ENCODE peak calls at places on chromosomes 1 and 21, in eight cellular contexts. X, R, U, V, P, T, E and N are unnamed samples.

GRCh38 chr1:244712669-244713068 is 59.7 kb downstream of the DESI2 start:
- DNase-seq in T (no peak), U (no peak), X (no peak), R (no peak), E (no peak), P (no peak), V (no peak), N (no peak)

GRCh38 chr1:231986631-231987291 is 360.2 kb downstream of the DISC1 start:
- DNase-seq in R (no peak), X (no peak), V (no peak), T (no peak), E (no peak), U (no peak), P (no peak), N (no peak)

GRCh38 chr1:84619383-84620093 is 45.3 kb upstream of the CTBS start:
- DNase-seq in V (no peak), T (peak; percentile 33), U (peak; percentile 95), P (peak; percentile 37), X (peak; percentile 19), E (no peak), R (no peak), N (peak; percentile 27)

GRCh38 chr1:41957568-41957967 is 38.8 kb upstream of the HIVEP3 start:
- DNase-seq in V (no peak), T (no peak), R (peak; percentile 52), E (no peak), U (peak; percentile 80), P (no peak), X (no peak), N (no peak)

GRCh38 chr1:184854036-184854435 is 99.4 kb upstream of the EDEM3 start:
- DNase-seq in T (no peak), V (no peak), P (no peak), X (no peak), R (no peak), E (no peak), U (no peak), N (no peak)

GRCh38 chr1:207264663-207265270 is 56.7 kb upstream of the CD55 start:
- DNase-seq in R (no peak), P (no peak), V (no peak), X (no peak), E (no peak), U (no peak), T (no peak), N (no peak)

GRCh38 chr1:8552135-8552534 is 234.2 kb downstream of the SLC45A1 start:
- DNase-seq in R (no peak), V (no peak), P (peak; percentile 13), X (no peak), T (no peak), U (no peak), E (no peak), N (no peak)

GRCh38 chr1:72221811-72222210 is 60.5 kb downstream of the NEGR1 start:
- DNase-seq in R (no peak), X (no peak), P (no peak), T (no peak), E (no peak), U (no peak), V (no peak), N (no peak)

GRCh38 chr1:145918992-145919939 is 749 bp upstream of the PEX11B start:
- DNase-seq in T (peak; percentile 60), U (peak; percentile 49), X (peak; percentile 70), P (peak; percentile 65), R (peak; percentile 66), E (no peak), V (peak; percentile 65), N (no peak)

GRCh38 chr1:222829868-222830267 is 15.0 kb downstream of the DISP1 start:
- DNase-seq in P (peak; percentile 67), V (no peak), U (peak; percentile 50), R (no peak), E (no peak), T (no peak), X (no peak), N (no peak)

GRCh38 chr1:214933375-214933774 is 149.2 kb upstream of the KCNK2 start:
- DNase-seq in E (no peak), V (no peak), P (no peak), X (no peak), T (no peak), R (no peak), U (no peak), N (no peak)

GRCh38 chr1:34918609-34919561 is 10.6 kb downstream of the DLGAP3 start:
- DNase-seq in E (no peak), R (peak; percentile 19), P (no peak), V (no peak), U (no peak), X (no peak), T (no peak), N (peak; percentile 76)

GRCh38 chr1:99887890-99888289 is 37.7 kb downstream of the AGL start:
- DNase-seq in T (no peak), V (no peak), E (no peak), R (no peak), X (no peak), U (no peak), P (no peak), N (no peak)

GRCh38 chr1:33146038-33146437 is 35.8 kb downstream of the TRIM62 start:
- DNase-seq in U (no peak), T (no peak), R (no peak), P (no peak), V (no peak), E (no peak), X (no peak), N (no peak)

GRCh38 chr1:64479874-64480273 is 9.9 kb downstream of the CACHD1 start:
- DNase-seq in X (no peak), P (no peak), U (no peak), T (no peak), R (no peak), E (no peak), V (no peak), N (no peak)

GRCh38 chr1:40710581-40711315 is 19.2 kb downstream of the NFYC start:
- DNase-seq in X (no peak), U (no peak), R (no peak), P (no peak), E (no peak), T (peak; percentile 41), V (no peak), N (no peak)

GRCh38 chr1:9904571-9904970 is 5.5 kb downstream of the CTNNBIP1 start:
- DNase-seq in R (no peak), U (peak; percentile 28), X (no peak), T (no peak), P (no peak), V (no peak), E (no peak), N (no peak)

GRCh38 chr21:31136891-31137290 is 98.6 kb upstream of the KRTAP19-8 start:
- DNase-seq in X (no peak), E (no peak), P (peak; percentile 30), U (no peak), T (no peak), R (no peak), V (no peak), N (no peak)

GRCh38 chr1:51697160-51697559 is 80.3 kb downstream of the OSBPL9 start:
- DNase-seq in T (no peak), P (no peak), R (no peak), E (no peak), V (no peak), X (no peak), U (peak; percentile 9), N (no peak)

GRCh38 chr1:114359791-114360190 is 151.2 kb downstream of the TRIM33 start:
- DNase-seq in T (no peak), E (no peak), X (no peak), P (no peak), U (no peak), R (no peak), V (no peak), N (no peak)

GRCh38 chr1:15702722-15703550 is 18.8 kb downstream of the PLEKHM2 start:
- DNase-seq in T (no peak), E (no peak), U (no peak), P (peak; percentile 39), R (no peak), X (peak; percentile 34), V (no peak), N (no peak)

GRCh38 chr1:209890606-209891330 is 47.2 kb upstream of the SYT14 start:
- DNase-seq in U (no peak), T (no peak), E (no peak), R (no peak), X (no peak), V (no peak), P (no peak), N (no peak)

GRCh38 chr1:21594495-21594894 is 74.7 kb downstream of the RAP1GAP start:
- DNase-seq in T (peak; percentile 21), R (no peak), U (no peak), V (no peak), E (no peak), X (no peak), P (no peak), N (no peak)

GRCh38 chr1:221487781-221488520 is 253.9 kb downstream of the DUSP10 start:
- DNase-seq in T (no peak), R (no peak), E (no peak), X (no peak), P (no peak), U (peak; percentile 72), V (no peak), N (no peak)

GRCh38 chr1:24567792-24568388 is 12.0 kb downstream of the NCMAP start:
- DNase-seq in V (no peak), U (no peak), R (no peak), X (peak; percentile 75), E (no peak), P (peak; percentile 88), T (no peak), N (no peak)

GRCh38 chr1:94039514-94039870 is 81.5 kb downstream of the ABCA4 start:
- DNase-seq in R (peak; percentile 70), E (peak; percentile 62), X (peak; percentile 75), U (peak; percentile 48), V (peak; percentile 69), P (peak; percentile 87), T (peak; percentile 91), N (no peak)

GRCh38 chr1:217029311-217030157 is 306.3 kb upstream of the ESRRG start:
- DNase-seq in E (no peak), V (no peak), X (peak; percentile 77), U (no peak), R (no peak), P (peak; percentile 71), T (no peak), N (no peak)

GRCh38 chr1:203650012-203650836 is 23.6 kb downstream of the ATP2B4 start:
- DNase-seq in R (peak; percentile 65), P (peak; percentile 86), T (peak; percentile 59), V (peak; percentile 51), E (peak; percentile 68), X (peak; percentile 67), U (no peak), N (peak; percentile 87)
- TF ChIP-seq CTCF in R (no peak), P (no peak), T (no peak), V (no peak), E (no peak), X (no peak), U (no peak), N (peak; percentile 6)

GRCh38 chr1:230537456-230537855 is 104.8 kb upstream of the COG2 start:
- DNase-seq in V (no peak), R (no peak), X (no peak), T (no peak), U (no peak), P (no peak), E (no peak), N (no peak)
- TF ChIP-seq CTCF in V (no peak), R (no peak), X (no peak), T (no peak), U (no peak), P (no peak), E (peak; percentile 41), N (no peak)

GRCh38 chr1:205343431-205344009 is 13.2 kb downstream of the KLHDC8A start:
- DNase-seq in T (peak; percentile 42), X (no peak), E (peak; percentile 41), R (no peak), P (peak; percentile 65), V (no peak), U (no peak), N (no peak)
- TF ChIP-seq CTCF in T (peak; percentile 34), X (no peak), E (peak; percentile 49), R (no peak), P (peak; percentile 20), V (no peak), U (peak; percentile 35), N (peak; percentile 35)

GRCh38 chr1:150067184-150068182 is at the start of gene VPS45:
- DNase-seq in X (peak; percentile 93), V (peak; percentile 91), E (peak; percentile 75), U (peak; percentile 89), P (peak; percentile 93), T (peak; percentile 92), R (peak; percentile 93), N (peak; percentile 94)
- TF ChIP-seq CTCF in X (no peak), V (peak; percentile 45), E (peak; percentile 12), U (peak; percentile 61), P (no peak), T (peak; percentile 17), R (peak; percentile 6), N (no peak)